ENCODE peak calls at places on chromosomes 3 and 15, in five cellular contexts. L is cardiac muscle cell; P is activated CD8-positive, alpha-beta T cell treated with anti-CD3 and anti-CD28 coated beads for 36 hours; J is cardiac fibroblast; U is astrocyte. E is an unnamed sample.

GRCh38 chr3:130857336-130858026 is 36.4 kb upstream of the ATP2C1 start:
- DNase-seq in U (no peak), L (no peak), P (no peak), J (no peak), E (no peak)

GRCh38 chr3:98994128-98994762 is 92.8 kb upstream of the DCBLD2 start:
- DNase-seq in J (peak; percentile 85), P (no peak), U (peak; percentile 58), L (peak; percentile 82), E (no peak)

GRCh38 chr3:170699158-170700053 is 113.5 kb upstream of the SLC7A14 start:
- DNase-seq in U (no peak), L (peak; percentile 84), J (peak; percentile 33), P (no peak), E (no peak)

GRCh38 chr15:36914962-36915808 is 185.2 kb downstream of the MEIS2 start:
- DNase-seq in P (no peak), L (peak; percentile 91), U (no peak), J (peak; percentile 20), E (no peak)

GRCh38 chr3:171791695-171792082 is 18.6 kb downstream of the PLD1 start:
- DNase-seq in P (no peak), L (peak; percentile 78), J (peak; percentile 89), U (peak; percentile 73), E (no peak)

GRCh38 chr3:104127830-104128229 is 1238.9 kb upstream of the ALCAM start:
- DNase-seq in J (no peak), U (no peak), L (no peak), P (no peak), E (no peak)

GRCh38 chr3:111603679-111604643 is 8.8 kb upstream of the ZBED2 start:
- DNase-seq in J (no peak), U (no peak), L (no peak), P (peak; percentile 60), E (no peak)

GRCh38 chr3:100047455-100048141 is 66.7 kb downstream of the FILIP1L start:
- DNase-seq in L (peak; percentile 73), P (no peak), U (peak; percentile 99), J (peak; percentile 94), E (no peak)

GRCh38 chr15:37107754-37108724 is 7.7 kb upstream of the MEIS2 start:
- DNase-seq in U (no peak), P (no peak), L (peak; percentile 56), J (no peak), E (no peak)

GRCh38 chr15:88498991-88499390 is 31.5 kb downstream of the MRPS11 start:
- DNase-seq in U (no peak), P (no peak), J (no peak), L (no peak), E (no peak)

GRCh38 chr15:43771816-43772215 is 5.0 kb downstream of the ELL3 start:
- DNase-seq in L (no peak), U (no peak), P (no peak), J (no peak), E (no peak)

GRCh38 chr3:179801263-179801662 is 148.4 kb downstream of the USP13 start:
- DNase-seq in U (peak; percentile 59), J (peak; percentile 98), P (no peak), L (peak; percentile 97), E (no peak)

GRCh38 chr15:29921130-29921601 is 98.9 kb upstream of the TJP1 start:
- DNase-seq in J (no peak), P (no peak), L (no peak), U (no peak), E (no peak)

GRCh38 chr3:164320962-164321361 is 757.3 kb downstream of the SI start:
- DNase-seq in P (no peak), L (no peak), J (no peak), U (no peak), E (no peak)

GRCh38 chr15:84982301-84982920 is 755 bp downstream of the PDE8A start:
- DNase-seq in U (no peak), L (peak; percentile 44), P (peak; percentile 80), J (peak; percentile 48), E (no peak)

GRCh38 chr15:77352932-77353331 is 67.0 kb downstream of the PEAK1 start:
- DNase-seq in J (no peak), L (no peak), U (no peak), P (no peak), E (no peak)

GRCh38 chr3:197835509-197835908 is 44.5 kb downstream of the LRCH3 start:
- DNase-seq in L (no peak), J (no peak), P (no peak), U (no peak), E (no peak)

GRCh38 chr3:108804956-108805355 is 17.6 kb upstream of the TRAT1 start:
- DNase-seq in J (no peak), P (no peak), L (no peak), U (no peak), E (no peak)

GRCh38 chr15:69410290-69410874 is 3.8 kb upstream of the KIF23 start:
- DNase-seq in J (peak; percentile 32), U (no peak), P (peak; percentile 65), L (no peak), E (no peak)

GRCh38 chr3:49422379-49423248 is at the start of gene AMT:
- DNase-seq in J (no peak), L (peak; percentile 43), P (no peak), U (no peak), E (no peak)

GRCh38 chr3:81602781-81603180 is 158.7 kb downstream of the GBE1 start:
- DNase-seq in J (peak; percentile 52), L (peak; percentile 48), P (no peak), U (peak; percentile 36), E (no peak)

GRCh38 chr15:90895571-90896117 is 7.5 kb upstream of the MAN2A2 start:
- DNase-seq in J (peak; percentile 23), P (no peak), L (no peak), U (no peak), E (no peak)

GRCh38 chr15:90892023-90892422 is 7.7 kb downstream of the FES start:
- DNase-seq in P (no peak), J (no peak), U (no peak), L (no peak), E (no peak)

GRCh38 chr15:90891346-90891949 is 7.1 kb downstream of the FES start:
- DNase-seq in L (no peak), J (no peak), U (no peak), P (no peak), E (no peak)

GRCh38 chr15:90892498-90893174 is 8.3 kb downstream of the FES start:
- DNase-seq in P (no peak), U (no peak), L (no peak), J (no peak), E (no peak)

DNA sequence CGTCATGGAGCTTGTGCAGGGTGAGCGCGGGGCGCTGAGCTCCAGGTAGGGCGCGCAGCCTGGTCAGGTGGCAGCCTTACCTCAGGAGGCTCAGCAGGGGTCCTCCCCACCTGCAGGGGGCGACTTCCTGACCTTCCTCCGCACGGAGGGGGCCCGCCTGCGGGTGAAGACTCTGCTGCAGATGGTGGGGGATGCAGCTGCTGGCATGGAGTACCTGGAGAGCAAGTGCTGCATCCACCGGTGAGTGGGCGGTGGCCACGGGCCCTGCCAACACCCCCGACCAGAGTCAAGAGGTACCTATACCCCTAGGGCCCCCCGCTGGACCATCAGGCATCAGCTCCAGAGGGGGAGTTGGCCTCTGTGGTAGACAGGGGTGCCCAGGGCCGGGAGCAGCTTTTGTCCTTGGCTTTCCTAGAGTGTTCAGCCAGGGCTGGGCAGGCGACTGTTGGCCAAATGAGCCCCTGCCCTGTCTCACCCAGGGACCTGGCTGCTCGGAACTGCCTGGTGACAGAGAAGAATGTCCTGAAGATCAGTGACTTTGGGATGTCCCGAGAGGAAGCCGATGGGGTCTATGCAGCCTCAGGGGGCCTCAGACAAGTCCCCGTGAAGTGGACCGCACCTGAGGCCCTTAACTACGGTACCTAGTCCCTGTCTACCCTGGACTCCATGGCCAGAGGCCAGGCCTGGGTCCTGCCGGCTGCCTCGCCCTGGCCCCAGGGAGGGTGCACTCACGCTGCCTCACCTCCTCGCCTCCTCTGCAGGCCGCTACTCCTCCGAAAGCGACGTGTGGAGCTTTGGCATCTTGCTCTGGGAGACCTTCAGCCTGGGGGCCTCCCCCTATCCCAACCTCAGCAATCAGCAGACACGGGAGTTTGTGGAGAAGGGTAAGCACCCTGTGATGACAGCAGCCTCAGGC is 9.1 kb downstream of the FES start:
- DNase-seq in P (peak; percentile 37), J (no peak), L (no peak), U (no peak), E (no peak)
- TF ChIP-seq CTCF in P (peak; percentile 55), J (no peak), L (peak; percentile 14), U (no peak), E (no peak)

GRCh38 chr3:122947086-122947611 is 80.4 kb downstream of the SEMA5B start:
- DNase-seq in U (no peak), J (no peak), L (no peak), P (no peak), E (no peak)

GRCh38 chr3:122946185-122946584 is 81.4 kb downstream of the SEMA5B start:
- DNase-seq in L (no peak), U (no peak), P (no peak), J (no peak), E (no peak)

GRCh38 chr3:122945230-122945629 is 82.3 kb downstream of the SEMA5B start:
- DNase-seq in L (no peak), J (no peak), P (no peak), U (no peak), E (no peak)

GRCh38 chr3:122947621-122948202 is 79.9 kb downstream of the SEMA5B start:
- DNase-seq in U (peak; percentile 9), P (no peak), L (peak; percentile 78), J (peak; percentile 33), E (no peak)

DNA sequence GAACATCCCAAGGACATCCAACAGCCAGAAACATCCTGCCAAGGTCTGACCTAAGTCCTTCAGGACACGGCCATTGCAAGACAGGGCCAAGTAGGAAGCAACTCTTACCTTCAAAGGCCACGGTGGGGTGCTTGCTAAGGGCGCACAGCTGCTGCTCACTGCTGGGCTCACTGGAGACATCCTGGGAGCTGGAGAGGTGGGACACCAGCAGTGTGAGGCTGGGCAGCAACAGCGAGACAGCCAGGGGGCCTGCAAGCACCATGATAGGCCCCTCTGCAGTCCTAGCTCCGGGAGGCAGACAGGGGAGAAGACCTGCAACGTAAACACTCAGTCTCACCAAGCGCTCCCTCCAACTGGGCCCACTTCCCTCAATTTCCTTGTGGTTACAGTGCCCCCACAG is 79.2 kb downstream of the SEMA5B start:
- DNase-seq in U (no peak), L (no peak), P (no peak), J (no peak), E (no peak)
- TF ChIP-seq CTCF in U (no peak), L (peak; percentile 13), P (no peak), J (peak; percentile 7), E (no peak)

DNA sequence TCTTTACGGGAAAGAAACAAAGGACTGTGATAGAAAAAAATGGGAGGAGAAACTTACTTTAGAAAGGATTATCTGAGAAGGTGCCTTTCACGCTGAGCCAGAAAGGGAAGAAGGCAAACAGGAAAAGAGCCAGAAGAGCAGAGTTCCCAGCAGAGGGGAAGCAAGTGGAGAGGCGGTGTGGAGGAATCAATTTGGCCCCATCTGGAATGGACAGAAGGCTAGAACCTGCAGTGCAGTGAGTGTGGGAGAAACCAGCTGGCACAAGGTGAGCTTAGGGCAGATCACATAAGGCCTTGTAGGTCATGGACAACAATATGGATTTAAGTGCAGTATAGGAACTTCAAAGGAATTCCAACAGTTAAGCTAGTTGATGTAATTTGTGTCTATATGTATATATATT is 20.9 kb downstream of the CHL1 start:
- DNase-seq in L (no peak), J (no peak), U (no peak), P (no peak), E (no peak)
- TF ChIP-seq CTCF in L (no peak), J (no peak), U (no peak), P (no peak), E (no peak)

DNA sequence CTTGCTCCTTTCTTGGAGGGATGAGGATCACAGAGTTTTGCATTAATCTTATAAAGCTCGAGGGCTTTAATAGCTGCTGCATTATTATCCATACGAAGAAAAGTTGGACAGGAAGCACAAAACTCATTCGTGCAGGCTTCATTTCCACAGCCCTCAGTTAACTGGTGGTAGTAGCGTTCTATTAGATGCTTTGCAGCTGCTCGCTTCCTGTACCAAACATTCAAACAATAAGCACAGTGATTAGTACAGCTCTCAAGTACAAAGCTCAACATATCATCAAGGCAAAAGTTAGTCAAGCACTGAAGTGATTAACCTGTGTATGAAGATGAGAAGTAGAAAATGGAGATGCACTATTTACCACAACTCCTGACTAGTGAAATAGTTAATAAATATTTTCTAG is 63.3 kb downstream of the UBE3A start:
- DNase-seq in L (peak; percentile 50), P (no peak), U (no peak), J (no peak), E (no peak)
- TF ChIP-seq CTCF in L (no peak), P (no peak), U (no peak), J (no peak), E (no peak)